ENCODE peak calls at places on chromosomes 5 and 9, in ten cellular contexts. One of them, this sample, is unnamed.

GRCh38 chr5:170642776-170643436 is 139.1 kb downstream of the KCNIP1 start:
- DNase-seq in A549: no peak
- DNase-seq in tibial nerve: no peak
- DNase-seq in transverse colon: no peak
- DNase-seq in ovary: no peak
- DNase-seq in sigmoid colon: peak; percentile 39
- DNase-seq in suprapubic skin: no peak
- DNase-seq in stomach: no peak
- DNase-seq in K562: no peak
- DNase-seq in HepG2: no peak
- DNase-seq in this sample: no peak

GRCh38 chr9:97563458-97564135 is 62.1 kb downstream of the TMOD1 start:
- DNase-seq in tibial nerve: no peak
- DNase-seq in stomach: no peak
- DNase-seq in transverse colon: no peak
- DNase-seq in suprapubic skin: no peak
- DNase-seq in A549: no peak
- DNase-seq in ovary: no peak
- DNase-seq in HepG2: no peak
- DNase-seq in K562: no peak
- DNase-seq in sigmoid colon: no peak
- DNase-seq in this sample: no peak

GRCh38 chr9:17928768-17929167 is 349.9 kb downstream of the SH3GL2 start:
- DNase-seq in A549: no peak
- DNase-seq in transverse colon: no peak
- DNase-seq in ovary: no peak
- DNase-seq in suprapubic skin: no peak
- DNase-seq in tibial nerve: no peak
- DNase-seq in stomach: no peak
- DNase-seq in sigmoid colon: no peak
- DNase-seq in HepG2: no peak
- DNase-seq in K562: no peak
- DNase-seq in this sample: no peak

GRCh38 chr9:69768716-69769115 is 8.9 kb upstream of the PTAR1 start:
- DNase-seq in stomach: no peak
- DNase-seq in HepG2: no peak
- DNase-seq in ovary: no peak
- DNase-seq in K562: no peak
- DNase-seq in sigmoid colon: no peak
- DNase-seq in tibial nerve: no peak
- DNase-seq in transverse colon: no peak
- DNase-seq in suprapubic skin: no peak
- DNase-seq in A549: no peak
- DNase-seq in this sample: no peak

GRCh38 chr9:134212809-134213507 is 48.6 kb upstream of the RNU6ATAC start:
- DNase-seq in suprapubic skin: no peak
- DNase-seq in tibial nerve: no peak
- DNase-seq in A549: no peak
- DNase-seq in K562: no peak
- DNase-seq in sigmoid colon: peak; percentile 21
- DNase-seq in stomach: no peak
- DNase-seq in ovary: no peak
- DNase-seq in HepG2: no peak
- DNase-seq in transverse colon: no peak
- DNase-seq in this sample: no peak

GRCh38 chr5:93819666-93820065 is 78.3 kb upstream of the POU5F2 start:
- DNase-seq in ovary: no peak
- DNase-seq in tibial nerve: no peak
- DNase-seq in K562: no peak
- DNase-seq in transverse colon: no peak
- DNase-seq in A549: no peak
- DNase-seq in sigmoid colon: no peak
- DNase-seq in HepG2: no peak
- DNase-seq in stomach: no peak
- DNase-seq in suprapubic skin: no peak
- DNase-seq in this sample: no peak

GRCh38 chr5:1640276-1640898 is 116.6 kb upstream of the LPCAT1 start:
- DNase-seq in sigmoid colon: peak; percentile 40
- DNase-seq in stomach: no peak
- DNase-seq in HepG2: no peak
- DNase-seq in K562: no peak
- DNase-seq in tibial nerve: no peak
- DNase-seq in A549: no peak
- DNase-seq in suprapubic skin: peak; percentile 19
- DNase-seq in transverse colon: no peak
- DNase-seq in ovary: no peak
- DNase-seq in this sample: no peak

GRCh38 chr9:107394264-107394663 is 95.3 kb downstream of the KLF4 start:
- DNase-seq in A549: no peak
- DNase-seq in tibial nerve: peak; percentile 54
- DNase-seq in HepG2: no peak
- DNase-seq in K562: no peak
- DNase-seq in sigmoid colon: peak; percentile 73
- DNase-seq in suprapubic skin: no peak
- DNase-seq in ovary: no peak
- DNase-seq in stomach: no peak
- DNase-seq in transverse colon: no peak
- DNase-seq in this sample: no peak

GRCh38 chr9:132210472-132211145 is 48.8 kb downstream of the NTNG2 start:
- DNase-seq in suprapubic skin: no peak
- DNase-seq in A549: no peak
- DNase-seq in sigmoid colon: no peak
- DNase-seq in HepG2: no peak
- DNase-seq in transverse colon: no peak
- DNase-seq in tibial nerve: no peak
- DNase-seq in ovary: no peak
- DNase-seq in K562: no peak
- DNase-seq in stomach: no peak
- DNase-seq in this sample: no peak

GRCh38 chr9:128146591-128147120 is 2.6 kb upstream of the LCN2 start:
- DNase-seq in tibial nerve: no peak
- DNase-seq in A549: no peak
- DNase-seq in K562: peak; percentile 21
- DNase-seq in transverse colon: no peak
- DNase-seq in stomach: no peak
- DNase-seq in HepG2: no peak
- DNase-seq in sigmoid colon: no peak
- DNase-seq in ovary: no peak
- DNase-seq in suprapubic skin: peak; percentile 42
- DNase-seq in this sample: no peak

GRCh38 chr9:93166699-93167098 is 17.2 kb upstream of the WNK2 start:
- DNase-seq in A549: no peak
- DNase-seq in K562: no peak
- DNase-seq in sigmoid colon: no peak
- DNase-seq in suprapubic skin: no peak
- DNase-seq in tibial nerve: no peak
- DNase-seq in stomach: no peak
- DNase-seq in ovary: no peak
- DNase-seq in transverse colon: peak; percentile 33
- DNase-seq in HepG2: no peak
- DNase-seq in this sample: no peak

GRCh38 chr9:98983295-98984268 is 39.9 kb downstream of the COL15A1 start:
- DNase-seq in stomach: no peak
- DNase-seq in tibial nerve: no peak
- DNase-seq in suprapubic skin: no peak
- DNase-seq in K562: no peak
- DNase-seq in A549: no peak
- DNase-seq in transverse colon: no peak
- DNase-seq in sigmoid colon: peak; percentile 35
- DNase-seq in ovary: no peak
- DNase-seq in HepG2: no peak
- DNase-seq in this sample: no peak

GRCh38 chr9:37753489-37754190 is at the start of gene TRMT10B:
- DNase-seq in transverse colon: peak; percentile 68
- DNase-seq in tibial nerve: peak; percentile 41
- DNase-seq in A549: peak; percentile 94
- DNase-seq in suprapubic skin: peak; percentile 67
- DNase-seq in stomach: peak; percentile 62
- DNase-seq in sigmoid colon: peak; percentile 75
- DNase-seq in K562: peak; percentile 90
- DNase-seq in HepG2: peak; percentile 61
- DNase-seq in ovary: peak; percentile 70
- DNase-seq in this sample: peak; percentile 94

GRCh38 chr5:112917453-112918005 is 4.5 kb downstream of the REEP5 start:
- DNase-seq in transverse colon: no peak
- DNase-seq in A549: no peak
- DNase-seq in stomach: no peak
- DNase-seq in suprapubic skin: no peak
- DNase-seq in K562: peak; percentile 56
- DNase-seq in tibial nerve: no peak
- DNase-seq in sigmoid colon: no peak
- DNase-seq in ovary: no peak
- DNase-seq in HepG2: peak; percentile 28
- DNase-seq in this sample: no peak

GRCh38 chr9:131394464-131395026 is 659 bp downstream of the PRRC2B start:
- DNase-seq in stomach: peak; percentile 48
- DNase-seq in suprapubic skin: peak; percentile 72
- DNase-seq in ovary: peak; percentile 67
- DNase-seq in A549: no peak
- DNase-seq in HepG2: no peak
- DNase-seq in K562: peak; percentile 83
- DNase-seq in sigmoid colon: peak; percentile 77
- DNase-seq in transverse colon: peak; percentile 57
- DNase-seq in tibial nerve: peak; percentile 35
- DNase-seq in this sample: peak; percentile 44

GRCh38 chr5:131550606-131551005 is 84.4 kb downstream of the RAPGEF6 start:
- DNase-seq in stomach: no peak
- DNase-seq in sigmoid colon: no peak
- DNase-seq in HepG2: no peak
- DNase-seq in suprapubic skin: no peak
- DNase-seq in transverse colon: no peak
- DNase-seq in ovary: no peak
- DNase-seq in tibial nerve: no peak
- DNase-seq in K562: no peak
- DNase-seq in A549: no peak
- DNase-seq in this sample: no peak

GRCh38 chr5:174300118-174300940 is 254.8 kb downstream of the NSG2 start:
- DNase-seq in sigmoid colon: no peak
- DNase-seq in A549: no peak
- DNase-seq in HepG2: no peak
- DNase-seq in ovary: no peak
- DNase-seq in suprapubic skin: no peak
- DNase-seq in transverse colon: no peak
- DNase-seq in K562: no peak
- DNase-seq in tibial nerve: no peak
- DNase-seq in stomach: no peak
- DNase-seq in this sample: no peak

GRCh38 chr9:25029724-25030123 is 484.0 kb upstream of the IZUMO3 start:
- DNase-seq in tibial nerve: no peak
- DNase-seq in A549: no peak
- DNase-seq in stomach: no peak
- DNase-seq in HepG2: no peak
- DNase-seq in sigmoid colon: no peak
- DNase-seq in suprapubic skin: no peak
- DNase-seq in transverse colon: no peak
- DNase-seq in ovary: no peak
- DNase-seq in K562: no peak
- DNase-seq in this sample: no peak

GRCh38 chr5:759111-759741 is 25.3 kb downstream of the ZDHHC11B start:
- DNase-seq in suprapubic skin: peak; percentile 91
- DNase-seq in K562: peak; percentile 39
- DNase-seq in stomach: peak; percentile 90
- DNase-seq in A549: peak; percentile 84
- DNase-seq in transverse colon: peak; percentile 84
- DNase-seq in ovary: peak; percentile 68
- DNase-seq in sigmoid colon: peak; percentile 77
- DNase-seq in tibial nerve: no peak
- DNase-seq in HepG2: peak; percentile 81
- DNase-seq in this sample: peak; percentile 85

DNA sequence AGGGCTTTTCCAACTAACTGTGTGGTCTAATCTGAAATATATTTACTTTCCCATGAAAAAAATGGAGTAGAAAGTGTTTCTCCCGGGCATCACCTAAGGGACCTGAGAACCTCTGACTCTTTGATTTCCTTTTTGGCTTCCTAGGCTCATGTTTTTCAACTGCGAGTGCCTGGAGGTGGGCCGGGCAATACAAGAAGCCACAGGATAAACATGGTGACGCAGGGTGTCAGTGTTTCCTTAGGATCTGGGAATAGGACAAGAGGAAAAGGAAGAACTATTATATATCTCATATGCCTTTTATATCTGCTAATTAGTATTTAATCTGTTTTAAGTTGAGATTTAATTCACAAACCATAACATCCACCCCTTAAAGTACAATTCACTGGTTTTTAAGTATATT is 11.4 kb upstream of the LECT2 start:
- DNase-seq in transverse colon: no peak
- DNase-seq in A549: no peak
- DNase-seq in K562: no peak
- DNase-seq in sigmoid colon: no peak
- DNase-seq in HepG2: no peak
- DNase-seq in suprapubic skin: no peak
- DNase-seq in stomach: no peak
- DNase-seq in tibial nerve: no peak
- DNase-seq in ovary: no peak
- DNase-seq in this sample: no peak
- TF ChIP-seq EP300 in transverse colon: no peak
- TF ChIP-seq EP300 in A549: no peak
- TF ChIP-seq EP300 in K562: no peak
- TF ChIP-seq EP300 in sigmoid colon: no peak
- TF ChIP-seq EP300 in HepG2: no peak
- TF ChIP-seq EP300 in suprapubic skin: no peak
- TF ChIP-seq EP300 in stomach: no peak
- TF ChIP-seq EP300 in tibial nerve: no peak
- TF ChIP-seq EP300 in ovary: no peak
- TF ChIP-seq EP300 in this sample: no peak

GRCh38 chr5:154893381-154893780 is 35.0 kb downstream of the CNOT8 start:
- DNase-seq in transverse colon: no peak
- DNase-seq in K562: no peak
- DNase-seq in HepG2: no peak
- DNase-seq in tibial nerve: no peak
- DNase-seq in stomach: no peak
- DNase-seq in ovary: no peak
- DNase-seq in sigmoid colon: no peak
- DNase-seq in A549: no peak
- DNase-seq in suprapubic skin: no peak
- DNase-seq in this sample: no peak
- H3K4me1 ChIP-seq in transverse colon: no peaks in the 10 kb centered on the region
- H3K4me1 ChIP-seq in K562: no peaks in the 10 kb centered on the region
- H3K4me1 ChIP-seq in HepG2: no peaks in the 10 kb centered on the region
- H3K4me1 ChIP-seq in tibial nerve: peaks cover 2% of the 10 kb centered on the region
- H3K4me1 ChIP-seq in stomach: no peaks in the 10 kb centered on the region
- H3K4me1 ChIP-seq in ovary: no peaks in the 10 kb centered on the region
- H3K4me1 ChIP-seq in sigmoid colon: no peaks in the 10 kb centered on the region
- H3K4me1 ChIP-seq in A549: no peaks in the 10 kb centered on the region
- H3K4me1 ChIP-seq in suprapubic skin: peaks cover 5% of the 10 kb centered on the region
- H3K4me1 ChIP-seq in this sample: peaks cover 5% of the 10 kb centered on the region

GRCh38 chr5:95718738-95719137 is 12.4 kb upstream of the RHOBTB3 start:
- DNase-seq in suprapubic skin: no peak
- DNase-seq in stomach: no peak
- DNase-seq in ovary: no peak
- DNase-seq in tibial nerve: no peak
- DNase-seq in transverse colon: no peak
- DNase-seq in HepG2: no peak
- DNase-seq in A549: no peak
- DNase-seq in K562: no peak
- DNase-seq in sigmoid colon: no peak
- DNase-seq in this sample: no peak
- H3K27ac ChIP-seq in suprapubic skin: no peak overlapping the region
- H3K27ac ChIP-seq in stomach: no peak overlapping the region
- H3K27ac ChIP-seq in ovary: no peak overlapping the region
- H3K27ac ChIP-seq in tibial nerve: no peak overlapping the region
- H3K27ac ChIP-seq in transverse colon: no peak overlapping the region
- H3K27ac ChIP-seq in HepG2: no peak overlapping the region
- H3K27ac ChIP-seq in A549: no peak overlapping the region
- H3K27ac ChIP-seq in K562: peak overlapping the region; percentile 27
- H3K27ac ChIP-seq in sigmoid colon: no peak overlapping the region
- H3K27ac ChIP-seq in this sample: no peak overlapping the region

GRCh38 chr5:16659536-16659935 is 42.7 kb upstream of the RETREG1 start:
- DNase-seq in tibial nerve: no peak
- DNase-seq in suprapubic skin: no peak
- DNase-seq in K562: no peak
- DNase-seq in A549: no peak
- DNase-seq in stomach: no peak
- DNase-seq in transverse colon: no peak
- DNase-seq in ovary: no peak
- DNase-seq in HepG2: no peak
- DNase-seq in sigmoid colon: no peak
- DNase-seq in this sample: no peak
- TF ChIP-seq EP300 in tibial nerve: no peak
- TF ChIP-seq EP300 in suprapubic skin: no peak
- TF ChIP-seq EP300 in K562: no peak
- TF ChIP-seq EP300 in A549: no peak
- TF ChIP-seq EP300 in stomach: no peak
- TF ChIP-seq EP300 in transverse colon: no peak
- TF ChIP-seq EP300 in ovary: no peak
- TF ChIP-seq EP300 in HepG2: no peak
- TF ChIP-seq EP300 in sigmoid colon: no peak
- TF ChIP-seq EP300 in this sample: no peak

This sample was measured in upper lobe of left lung.